ENCODE peak calls at places on chromosomes 12 and 14, in five cellular contexts. One of them, this sample, is unnamed.

GRCh38 chr14:53209370-53209769 is 56.2 kb upstream of the DDHD1 start:
- DNase-seq in stimulated activated CD8-positive, alpha-beta memory T cell treated with anti-CD3 and anti-CD28 coated beads, Interleukin-12 subunit alpha, Interleukin-12 subunit beta, amount 100 ng/mL, for 1 hour: no peak
- DNase-seq in ELR: no peak
- DNase-seq in GM19239: no peak
- DNase-seq in activated CD4-positive, alpha-beta T cell treated with anti-CD3 and anti-CD28 coated beads, Interleukin-2, amount 10 ng/mL, durations not matched to agents 7 days and 5 days: no peak
- DNase-seq in this sample: no peak

GRCh38 chr14:95480109-95480886 is 36.2 kb downstream of the SYNE3 start:
- DNase-seq in GM19239: no peak
- DNase-seq in ELR: peak; percentile 85
- DNase-seq in activated CD4-positive, alpha-beta T cell treated with anti-CD3 and anti-CD28 coated beads, Interleukin-2, amount 10 ng/mL, durations not matched to agents 7 days and 5 days: peak; percentile 22
- DNase-seq in stimulated activated CD8-positive, alpha-beta memory T cell treated with anti-CD3 and anti-CD28 coated beads, Interleukin-12 subunit alpha, Interleukin-12 subunit beta, amount 100 ng/mL, for 1 hour: no peak
- DNase-seq in this sample: peak; percentile 49

GRCh38 chr14:104086210-104086660 is 735 bp downstream of the ASPG start:
- DNase-seq in ELR: no peak
- DNase-seq in GM19239: no peak
- DNase-seq in activated CD4-positive, alpha-beta T cell treated with anti-CD3 and anti-CD28 coated beads, Interleukin-2, amount 10 ng/mL, durations not matched to agents 7 days and 5 days: no peak
- DNase-seq in stimulated activated CD8-positive, alpha-beta memory T cell treated with anti-CD3 and anti-CD28 coated beads, Interleukin-12 subunit alpha, Interleukin-12 subunit beta, amount 100 ng/mL, for 1 hour: no peak
- DNase-seq in this sample: no peak

GRCh38 chr12:107429006-107429698 is 256.4 kb upstream of the PWP1 start:
- DNase-seq in ELR: no peak
- DNase-seq in stimulated activated CD8-positive, alpha-beta memory T cell treated with anti-CD3 and anti-CD28 coated beads, Interleukin-12 subunit alpha, Interleukin-12 subunit beta, amount 100 ng/mL, for 1 hour: no peak
- DNase-seq in GM19239: no peak
- DNase-seq in activated CD4-positive, alpha-beta T cell treated with anti-CD3 and anti-CD28 coated beads, Interleukin-2, amount 10 ng/mL, durations not matched to agents 7 days and 5 days: no peak
- DNase-seq in this sample: no peak

GRCh38 chr12:93733358-93733757 is 56.2 kb downstream of the CRADD start:
- DNase-seq in activated CD4-positive, alpha-beta T cell treated with anti-CD3 and anti-CD28 coated beads, Interleukin-2, amount 10 ng/mL, durations not matched to agents 7 days and 5 days: no peak
- DNase-seq in GM19239: no peak
- DNase-seq in ELR: no peak
- DNase-seq in stimulated activated CD8-positive, alpha-beta memory T cell treated with anti-CD3 and anti-CD28 coated beads, Interleukin-12 subunit alpha, Interleukin-12 subunit beta, amount 100 ng/mL, for 1 hour: no peak
- DNase-seq in this sample: no peak

GRCh38 chr12:54439521-54440255 is 20.6 kb upstream of the ITGA5 start:
- DNase-seq in activated CD4-positive, alpha-beta T cell treated with anti-CD3 and anti-CD28 coated beads, Interleukin-2, amount 10 ng/mL, durations not matched to agents 7 days and 5 days: peak; percentile 17
- DNase-seq in ELR: peak; percentile 85
- DNase-seq in GM19239: peak; percentile 40
- DNase-seq in stimulated activated CD8-positive, alpha-beta memory T cell treated with anti-CD3 and anti-CD28 coated beads, Interleukin-12 subunit alpha, Interleukin-12 subunit beta, amount 100 ng/mL, for 1 hour: no peak
- DNase-seq in this sample: peak; percentile 76

GRCh38 chr12:638948-639557 is 24.2 kb downstream of the NINJ2 start:
- DNase-seq in GM19239: no peak
- DNase-seq in stimulated activated CD8-positive, alpha-beta memory T cell treated with anti-CD3 and anti-CD28 coated beads, Interleukin-12 subunit alpha, Interleukin-12 subunit beta, amount 100 ng/mL, for 1 hour: no peak
- DNase-seq in activated CD4-positive, alpha-beta T cell treated with anti-CD3 and anti-CD28 coated beads, Interleukin-2, amount 10 ng/mL, durations not matched to agents 7 days and 5 days: no peak
- DNase-seq in ELR: no peak
- DNase-seq in this sample: no peak

GRCh38 chr14:21734457-21735074 is 60.9 kb upstream of the OR4E1 start:
- DNase-seq in ELR: peak; percentile 68
- DNase-seq in GM19239: no peak
- DNase-seq in stimulated activated CD8-positive, alpha-beta memory T cell treated with anti-CD3 and anti-CD28 coated beads, Interleukin-12 subunit alpha, Interleukin-12 subunit beta, amount 100 ng/mL, for 1 hour: peak; percentile 26
- DNase-seq in activated CD4-positive, alpha-beta T cell treated with anti-CD3 and anti-CD28 coated beads, Interleukin-2, amount 10 ng/mL, durations not matched to agents 7 days and 5 days: peak; percentile 66
- DNase-seq in this sample: no peak

GRCh38 chr12:97425802-97426484 is 36.7 kb upstream of the RMST start:
- DNase-seq in stimulated activated CD8-positive, alpha-beta memory T cell treated with anti-CD3 and anti-CD28 coated beads, Interleukin-12 subunit alpha, Interleukin-12 subunit beta, amount 100 ng/mL, for 1 hour: no peak
- DNase-seq in ELR: no peak
- DNase-seq in GM19239: no peak
- DNase-seq in activated CD4-positive, alpha-beta T cell treated with anti-CD3 and anti-CD28 coated beads, Interleukin-2, amount 10 ng/mL, durations not matched to agents 7 days and 5 days: no peak
- DNase-seq in this sample: no peak

GRCh38 chr14:70472253-70473159 is 20.5 kb downstream of the ADAM21 start:
- DNase-seq in ELR: no peak
- DNase-seq in GM19239: no peak
- DNase-seq in stimulated activated CD8-positive, alpha-beta memory T cell treated with anti-CD3 and anti-CD28 coated beads, Interleukin-12 subunit alpha, Interleukin-12 subunit beta, amount 100 ng/mL, for 1 hour: no peak
- DNase-seq in activated CD4-positive, alpha-beta T cell treated with anti-CD3 and anti-CD28 coated beads, Interleukin-2, amount 10 ng/mL, durations not matched to agents 7 days and 5 days: no peak
- DNase-seq in this sample: no peak

GRCh38 chr14:55398679-55399078 is 13.0 kb downstream of the ATG14 start:
- DNase-seq in GM19239: no peak
- DNase-seq in stimulated activated CD8-positive, alpha-beta memory T cell treated with anti-CD3 and anti-CD28 coated beads, Interleukin-12 subunit alpha, Interleukin-12 subunit beta, amount 100 ng/mL, for 1 hour: no peak
- DNase-seq in activated CD4-positive, alpha-beta T cell treated with anti-CD3 and anti-CD28 coated beads, Interleukin-2, amount 10 ng/mL, durations not matched to agents 7 days and 5 days: no peak
- DNase-seq in ELR: peak; percentile 98
- DNase-seq in this sample: peak; percentile 96